ENCODE peak calls at places on chromosomes 11 and 22, in five cellular contexts. One of them, this sample, is unnamed.

GRCh38 chr11:28939381-28939780 is 831.2 kb downstream of the METTL15 start:
- DNase-seq in psoas muscle: no peak
- DNase-seq in tibial nerve: no peak
- DNase-seq in CD4-positive, alpha-beta T cell: no peak
- DNase-seq in mesothelial cell of epicardium: no peak
- DNase-seq in this sample: no peak

GRCh38 chr11:47586043-47586442 is 435 bp upstream of the FAM180B start:
- DNase-seq in CD4-positive, alpha-beta T cell: no peak
- DNase-seq in tibial nerve: no peak
- DNase-seq in mesothelial cell of epicardium: no peak
- DNase-seq in psoas muscle: no peak
- DNase-seq in this sample: no peak

GRCh38 chr11:64643258-64643881 is 52.4 kb downstream of the SLC22A12 start:
- DNase-seq in psoas muscle: no peak
- DNase-seq in mesothelial cell of epicardium: no peak
- DNase-seq in tibial nerve: no peak
- DNase-seq in CD4-positive, alpha-beta T cell: no peak
- DNase-seq in this sample: no peak

GRCh38 chr11:19316434-19316833 is 75.7 kb upstream of the E2F8 start:
- DNase-seq in psoas muscle: peak; percentile 66
- DNase-seq in mesothelial cell of epicardium: no peak
- DNase-seq in tibial nerve: peak; percentile 49
- DNase-seq in CD4-positive, alpha-beta T cell: no peak
- DNase-seq in this sample: no peak

GRCh38 chr11:131865860-131866259 is 495.4 kb downstream of the NTM start:
- DNase-seq in CD4-positive, alpha-beta T cell: no peak
- DNase-seq in psoas muscle: no peak
- DNase-seq in mesothelial cell of epicardium: no peak
- DNase-seq in tibial nerve: no peak
- DNase-seq in this sample: no peak

GRCh38 chr22:43883012-43883661 is 8.7 kb downstream of the PNPLA5 start:
- DNase-seq in tibial nerve: peak; percentile 12
- DNase-seq in psoas muscle: no peak
- DNase-seq in mesothelial cell of epicardium: no peak
- DNase-seq in CD4-positive, alpha-beta T cell: no peak
- DNase-seq in this sample: no peak

GRCh38 chr11:110376711-110377324 is 52.9 kb upstream of the FDX1 start:
- DNase-seq in psoas muscle: peak; percentile 60
- DNase-seq in tibial nerve: peak; percentile 76
- DNase-seq in mesothelial cell of epicardium: peak; percentile 58
- DNase-seq in CD4-positive, alpha-beta T cell: no peak
- DNase-seq in this sample: no peak

GRCh38 chr11:5247479-5248192 is 2.0 kb downstream of the HBG1 start:
- DNase-seq in CD4-positive, alpha-beta T cell: no peak
- DNase-seq in mesothelial cell of epicardium: no peak
- DNase-seq in tibial nerve: no peak
- DNase-seq in psoas muscle: no peak
- DNase-seq in this sample: no peak

GRCh38 chr11:33734441-33735165 is 1.6 kb downstream of the CD59 start:
- DNase-seq in CD4-positive, alpha-beta T cell: no peak
- DNase-seq in tibial nerve: peak; percentile 44
- DNase-seq in psoas muscle: peak; percentile 41
- DNase-seq in mesothelial cell of epicardium: no peak
- DNase-seq in this sample: no peak

GRCh38 chr11:325796-326591 is 5.3 kb upstream of the IFITM3 start:
- DNase-seq in CD4-positive, alpha-beta T cell: no peak
- DNase-seq in psoas muscle: no peak
- DNase-seq in mesothelial cell of epicardium: no peak
- DNase-seq in tibial nerve: no peak
- DNase-seq in this sample: no peak

GRCh38 chr22:41574847-41575381 is 14.1 kb downstream of the CSDC2 start:
- DNase-seq in mesothelial cell of epicardium: no peak
- DNase-seq in psoas muscle: peak; percentile 76
- DNase-seq in tibial nerve: peak; percentile 66
- DNase-seq in CD4-positive, alpha-beta T cell: no peak
- DNase-seq in this sample: no peak

GRCh38 chr11:123235687-123236261 is 40.7 kb upstream of the CLMP start:
- DNase-seq in psoas muscle: no peak
- DNase-seq in CD4-positive, alpha-beta T cell: no peak
- DNase-seq in tibial nerve: peak; percentile 33
- DNase-seq in mesothelial cell of epicardium: no peak
- DNase-seq in this sample: no peak

GRCh38 chr22:23512738-23513137 is 67.4 kb downstream of the IGLL1 start:
- DNase-seq in tibial nerve: no peak
- DNase-seq in psoas muscle: no peak
- DNase-seq in CD4-positive, alpha-beta T cell: no peak
- DNase-seq in mesothelial cell of epicardium: no peak
- DNase-seq in this sample: no peak

GRCh38 chr11:132217856-132218255 is 847.4 kb downstream of the NTM start:
- DNase-seq in tibial nerve: no peak
- DNase-seq in mesothelial cell of epicardium: no peak
- DNase-seq in CD4-positive, alpha-beta T cell: no peak
- DNase-seq in psoas muscle: no peak
- DNase-seq in this sample: no peak

GRCh38 chr11:330694-331314 is 10.1 kb upstream of the IFITM3 start:
- DNase-seq in CD4-positive, alpha-beta T cell: no peak
- DNase-seq in psoas muscle: no peak
- DNase-seq in tibial nerve: no peak
- DNase-seq in mesothelial cell of epicardium: no peak
- DNase-seq in this sample: no peak

GRCh38 chr11:103988595-103988969 is 47.9 kb upstream of the DDI1 start:
- DNase-seq in mesothelial cell of epicardium: no peak
- DNase-seq in psoas muscle: no peak
- DNase-seq in tibial nerve: no peak
- DNase-seq in CD4-positive, alpha-beta T cell: no peak
- DNase-seq in this sample: no peak

GRCh38 chr11:130217632-130218031 is 58.0 kb downstream of the ST14 start:
- DNase-seq in CD4-positive, alpha-beta T cell: no peak
- DNase-seq in mesothelial cell of epicardium: no peak
- DNase-seq in psoas muscle: no peak
- DNase-seq in tibial nerve: no peak
- DNase-seq in this sample: no peak

GRCh38 chr11:28169816-28170215 is 61.6 kb downstream of the METTL15 start:
- DNase-seq in CD4-positive, alpha-beta T cell: no peak
- DNase-seq in tibial nerve: no peak
- DNase-seq in mesothelial cell of epicardium: no peak
- DNase-seq in psoas muscle: no peak
- DNase-seq in this sample: no peak

GRCh38 chr11:96091476-96091875 is 167.6 kb upstream of the MTMR2 start:
- DNase-seq in mesothelial cell of epicardium: no peak
- DNase-seq in CD4-positive, alpha-beta T cell: no peak
- DNase-seq in psoas muscle: no peak
- DNase-seq in tibial nerve: no peak
- DNase-seq in this sample: no peak
- TF ChIP-seq CTCF in mesothelial cell of epicardium: no peak
- TF ChIP-seq CTCF in CD4-positive, alpha-beta T cell: peak; percentile 35
- TF ChIP-seq CTCF in psoas muscle: no peak
- TF ChIP-seq CTCF in tibial nerve: no peak
- TF ChIP-seq CTCF in this sample: no peak

GRCh38 chr22:19909350-19910179 is 32.0 kb upstream of the COMT start:
- DNase-seq in psoas muscle: peak; percentile 84
- DNase-seq in tibial nerve: peak; percentile 98
- DNase-seq in CD4-positive, alpha-beta T cell: peak; percentile 84
- DNase-seq in mesothelial cell of epicardium: peak; percentile 68
- DNase-seq in this sample: peak; percentile 86
- TF ChIP-seq CTCF in psoas muscle: peak; percentile 86
- TF ChIP-seq CTCF in tibial nerve: peak; percentile 82
- TF ChIP-seq CTCF in CD4-positive, alpha-beta T cell: peak; percentile 77
- TF ChIP-seq CTCF in mesothelial cell of epicardium: peak; percentile 84
- TF ChIP-seq CTCF in this sample: peak; percentile 88

DNA sequence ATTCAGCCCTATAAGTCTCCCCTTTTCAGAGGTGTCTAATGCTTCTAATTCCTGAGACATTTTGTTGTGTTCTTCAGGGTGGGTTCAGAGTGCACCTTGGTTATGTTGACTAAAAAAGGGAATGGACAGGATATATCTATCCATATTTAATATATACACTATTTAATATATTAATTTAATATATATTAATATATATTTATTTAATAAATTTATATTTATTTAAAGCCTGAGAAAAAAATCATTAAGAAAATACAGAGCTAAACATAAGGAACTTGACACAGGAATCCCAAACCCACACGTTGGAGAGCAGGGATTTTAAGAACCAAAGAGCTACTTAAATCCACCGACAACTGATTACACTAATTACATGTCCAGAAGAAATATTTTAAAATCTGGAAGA is 674.2 kb upstream of the KIRREL3 start:
- DNase-seq in mesothelial cell of epicardium: no peak
- DNase-seq in CD4-positive, alpha-beta T cell: no peak
- DNase-seq in psoas muscle: no peak
- DNase-seq in tibial nerve: no peak
- DNase-seq in this sample: no peak
- TF ChIP-seq CTCF in mesothelial cell of epicardium: no peak
- TF ChIP-seq CTCF in CD4-positive, alpha-beta T cell: no peak
- TF ChIP-seq CTCF in psoas muscle: no peak
- TF ChIP-seq CTCF in tibial nerve: no peak
- TF ChIP-seq CTCF in this sample: no peak

GRCh38 chr11:11987503-11988022 is 20.9 kb downstream of the DKK3 start:
- DNase-seq in CD4-positive, alpha-beta T cell: no peak
- DNase-seq in psoas muscle: no peak
- DNase-seq in mesothelial cell of epicardium: no peak
- DNase-seq in tibial nerve: no peak
- DNase-seq in this sample: no peak
- TF ChIP-seq CTCF in CD4-positive, alpha-beta T cell: peak; percentile 22
- TF ChIP-seq CTCF in psoas muscle: peak; percentile 4
- TF ChIP-seq CTCF in mesothelial cell of epicardium: peak; percentile 81
- TF ChIP-seq CTCF in tibial nerve: peak; percentile 18
- TF ChIP-seq CTCF in this sample: peak; percentile 69

GRCh38 chr22:30383061-30383460 is 4.2 kb downstream of the RNF215 start:
- DNase-seq in CD4-positive, alpha-beta T cell: no peak
- DNase-seq in tibial nerve: no peak
- DNase-seq in psoas muscle: no peak
- DNase-seq in mesothelial cell of epicardium: no peak
- DNase-seq in this sample: no peak
- TF ChIP-seq CTCF in CD4-positive, alpha-beta T cell: no peak
- TF ChIP-seq CTCF in tibial nerve: no peak
- TF ChIP-seq CTCF in psoas muscle: no peak
- TF ChIP-seq CTCF in mesothelial cell of epicardium: no peak
- TF ChIP-seq CTCF in this sample: no peak

DNA sequence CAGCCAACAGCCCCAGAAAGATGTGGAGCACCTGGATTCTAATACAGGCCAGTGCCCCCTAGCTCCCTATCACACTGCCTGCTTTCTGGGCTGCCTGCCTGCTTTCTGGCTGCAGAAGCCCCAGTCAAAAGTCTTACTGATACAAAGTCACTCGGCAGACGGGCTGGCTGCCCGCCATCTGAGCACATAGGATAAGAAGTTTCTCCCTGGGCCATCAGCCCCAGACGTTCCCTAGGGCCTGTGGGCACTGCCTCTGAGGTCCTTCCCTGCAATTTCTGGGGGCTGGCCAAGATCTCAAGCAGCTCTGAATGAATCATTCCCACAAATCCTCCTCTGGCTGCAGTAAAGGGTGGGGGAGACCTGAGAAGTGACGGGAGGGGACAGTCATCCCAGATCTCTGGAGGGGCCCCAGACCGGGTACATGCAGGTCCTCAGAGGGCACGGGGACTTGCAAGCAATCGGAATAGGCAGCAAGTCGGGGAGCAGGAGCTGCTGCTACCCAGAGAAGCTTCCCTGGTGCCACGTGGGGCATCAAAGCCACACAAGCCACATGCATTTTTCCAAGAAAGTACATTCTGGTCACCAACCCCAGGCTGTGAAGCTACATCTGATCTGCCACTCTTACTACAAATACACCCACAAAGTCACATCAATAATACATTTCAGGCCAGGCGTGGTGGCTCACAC is 4.7 kb downstream of the TPST2 start:
- DNase-seq in psoas muscle: peak; percentile 69
- DNase-seq in tibial nerve: no peak
- DNase-seq in CD4-positive, alpha-beta T cell: no peak
- DNase-seq in mesothelial cell of epicardium: no peak
- DNase-seq in this sample: no peak
- TF ChIP-seq CTCF in psoas muscle: no peak
- TF ChIP-seq CTCF in tibial nerve: no peak
- TF ChIP-seq CTCF in CD4-positive, alpha-beta T cell: no peak
- TF ChIP-seq CTCF in mesothelial cell of epicardium: no peak
- TF ChIP-seq CTCF in this sample: no peak

DNA sequence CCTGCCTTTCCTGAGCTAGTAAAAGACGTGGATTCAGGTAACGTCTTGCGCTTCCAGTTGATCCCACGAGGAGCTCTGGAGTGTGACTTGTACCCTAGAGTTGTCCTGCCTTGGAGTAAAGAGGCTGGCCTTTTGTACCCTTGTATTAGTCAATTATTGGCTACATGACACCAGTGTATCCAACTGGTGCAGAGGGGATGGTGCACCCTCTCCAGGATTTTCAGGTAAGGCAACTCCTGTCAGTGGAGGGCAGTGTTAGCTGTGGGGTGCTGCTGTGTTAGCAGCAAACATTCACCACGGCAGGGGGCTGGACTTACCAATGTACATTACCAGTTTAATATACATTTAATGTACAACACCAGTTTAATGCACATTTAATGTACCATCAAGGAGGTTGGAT is 233.5 kb downstream of the MIAT start:
- DNase-seq in psoas muscle: no peak
- DNase-seq in mesothelial cell of epicardium: no peak
- DNase-seq in CD4-positive, alpha-beta T cell: no peak
- DNase-seq in tibial nerve: no peak
- DNase-seq in this sample: no peak
- TF ChIP-seq CTCF in psoas muscle: no peak
- TF ChIP-seq CTCF in mesothelial cell of epicardium: no peak
- TF ChIP-seq CTCF in CD4-positive, alpha-beta T cell: no peak
- TF ChIP-seq CTCF in tibial nerve: no peak
- TF ChIP-seq CTCF in this sample: peak; percentile 23

GRCh38 chr11:2172676-2173075 is 1.1 kb upstream of the TH start:
- DNase-seq in CD4-positive, alpha-beta T cell: no peak
- DNase-seq in mesothelial cell of epicardium: no peak
- DNase-seq in psoas muscle: no peak
- DNase-seq in tibial nerve: no peak
- DNase-seq in this sample: no peak

GRCh38 chr11:2173761-2174160 is 2.1 kb upstream of the TH start:
- DNase-seq in tibial nerve: no peak
- DNase-seq in psoas muscle: no peak
- DNase-seq in mesothelial cell of epicardium: no peak
- DNase-seq in CD4-positive, alpha-beta T cell: no peak
- DNase-seq in this sample: no peak

GRCh38 chr11:2174361-2174760 is 2.7 kb upstream of the TH start:
- DNase-seq in psoas muscle: no peak
- DNase-seq in mesothelial cell of epicardium: no peak
- DNase-seq in CD4-positive, alpha-beta T cell: no peak
- DNase-seq in tibial nerve: no peak
- DNase-seq in this sample: no peak

GRCh38 chr11:2171531-2171930 is at the start of gene TH:
- DNase-seq in CD4-positive, alpha-beta T cell: no peak
- DNase-seq in mesothelial cell of epicardium: no peak
- DNase-seq in tibial nerve: no peak
- DNase-seq in psoas muscle: no peak
- DNase-seq in this sample: no peak

GRCh38 chr11:2173150-2173693 is 1.6 kb upstream of the TH start:
- DNase-seq in CD4-positive, alpha-beta T cell: no peak
- DNase-seq in psoas muscle: no peak
- DNase-seq in tibial nerve: no peak
- DNase-seq in mesothelial cell of epicardium: no peak
- DNase-seq in this sample: no peak
- TF ChIP-seq CTCF in CD4-positive, alpha-beta T cell: no peak
- TF ChIP-seq CTCF in psoas muscle: no peak
- TF ChIP-seq CTCF in tibial nerve: no peak
- TF ChIP-seq CTCF in mesothelial cell of epicardium: no peak
- TF ChIP-seq CTCF in this sample: peak; percentile 59

GRCh38 chr11:15367695-15368094 is 253.0 kb downstream of the INSC start:
- DNase-seq in tibial nerve: no peak
- DNase-seq in psoas muscle: no peak
- DNase-seq in CD4-positive, alpha-beta T cell: no peak
- DNase-seq in mesothelial cell of epicardium: no peak
- DNase-seq in this sample: no peak
- TF ChIP-seq CTCF in tibial nerve: no peak
- TF ChIP-seq CTCF in psoas muscle: no peak
- TF ChIP-seq CTCF in CD4-positive, alpha-beta T cell: no peak
- TF ChIP-seq CTCF in mesothelial cell of epicardium: no peak
- TF ChIP-seq CTCF in this sample: no peak